ENCODE peak calls at places on chromosomes 3 and 15, in eight cellular contexts. V is fibroblast of lung, X is cardiac muscle cell, E is upper lobe of right lung, T is right cardiac atrium, A is RWPE2, N is IMR-90, G is body of pancreas. I is an unnamed sample.

GRCh38 chr15:50046868-50047267 is 72.2 kb downstream of the ATP8B4 start:
- DNase-seq in V (peak; percentile 78), X (no peak), E (no peak), T (no peak), A (no peak), N (peak; percentile 47), G (no peak), I (peak; percentile 76)

GRCh38 chr15:84645496-84645895 is 8.6 kb downstream of the WDR73 start:
- DNase-seq in V (no peak), X (no peak), E (no peak), T (no peak), A (no peak), N (no peak), G (no peak), I (no peak)

GRCh38 chr3:133209871-133210550 is 171.8 kb downstream of the TMEM108 start:
- DNase-seq in V (peak; percentile 61), X (peak; percentile 72), E (no peak), T (no peak), A (no peak), N (peak; percentile 27), G (no peak), I (peak; percentile 15)

GRCh38 chr15:41894791-41895463 is 1.1 kb upstream of the SPTBN5 start:
- DNase-seq in V (peak; percentile 83), X (peak; percentile 75), E (peak; percentile 87), T (peak; percentile 93), A (peak; percentile 97), N (peak; percentile 78), G (peak; percentile 82), I (peak; percentile 94)

GRCh38 chr3:51581529-51581928 is 43.0 kb downstream of the RAD54L2 start:
- DNase-seq in V (peak; percentile 13), X (peak; percentile 21), E (no peak), T (no peak), A (no peak), N (peak; percentile 48), G (no peak), I (peak; percentile 54)

GRCh38 chr3:94617312-94617711 is 554.5 kb downstream of the NSUN3 start:
- DNase-seq in V (no peak), X (no peak), E (no peak), T (no peak), A (no peak), N (no peak), G (no peak), I (no peak)

GRCh38 chr15:81296218-81296617 is 27.7 kb downstream of the STARD5 start:
- DNase-seq in V (no peak), X (no peak), E (no peak), T (no peak), A (no peak), N (no peak), G (no peak), I (no peak)

GRCh38 chr15:47718474-47719440 is 1.5 kb downstream of the SEMA6D start:
- DNase-seq in V (peak; percentile 15), X (peak; percentile 8), E (peak; percentile 59), T (peak; percentile 53), A (no peak), N (peak; percentile 54), G (peak; percentile 25), I (peak; percentile 39)

GRCh38 chr3:194575484-194576210 is 57.6 kb downstream of the TMEM44 start:
- DNase-seq in V (peak; percentile 70), X (peak; percentile 98), E (no peak), T (peak; percentile 76), A (no peak), N (peak; percentile 64), G (no peak), I (peak; percentile 87)

GRCh38 chr15:31392761-31393401 is 66.2 kb downstream of the KLF13 start:
- DNase-seq in V (no peak), X (peak; percentile 56), E (no peak), T (peak; percentile 77), A (no peak), N (no peak), G (peak; percentile 60), I (peak; percentile 41)

GRCh38 chr3:100910986-100911385 is 82.2 kb downstream of the ABI3BP start:
- DNase-seq in V (peak; percentile 44), X (no peak), E (no peak), T (no peak), A (no peak), N (no peak), G (no peak), I (no peak)

GRCh38 chr3:186209810-186210752 is 101.2 kb upstream of the ETV5 start:
- DNase-seq in V (peak; percentile 82), X (peak; percentile 79), E (peak; percentile 72), T (peak; percentile 77), A (no peak), N (peak; percentile 72), G (peak; percentile 73), I (peak; percentile 80)

GRCh38 chr3:128274837-128275236 is 121.6 kb downstream of the EEFSEC start:
- DNase-seq in V (peak; percentile 97), X (peak; percentile 91), E (no peak), T (no peak), A (peak; percentile 83), N (peak; percentile 96), G (no peak), I (peak; percentile 68)

GRCh38 chr3:56277236-56277635 is 191.0 kb downstream of the ERC2 start:
- DNase-seq in V (no peak), X (no peak), E (no peak), T (no peak), A (no peak), N (no peak), G (no peak), I (no peak)

GRCh38 chr3:45864760-45865567 is 21.4 kb upstream of the CCR9 start:
- DNase-seq in V (no peak), X (no peak), E (no peak), T (no peak), A (no peak), N (no peak), G (no peak), I (no peak)

GRCh38 chr15:43948691-43949325 is 122.0 kb downstream of the WDR76 start:
- DNase-seq in V (peak; percentile 31), X (no peak), E (no peak), T (no peak), A (no peak), N (peak; percentile 28), G (no peak), I (no peak)

GRCh38 chr3:38925351-38925750 is 109.3 kb upstream of the SCN10A start:
- DNase-seq in V (no peak), X (no peak), E (no peak), T (no peak), A (no peak), N (no peak), G (no peak), I (no peak)
- H3K9me3 ChIP-seq in V (no peaks in the 10 kb centered on the region), X (no peaks in the 10 kb centered on the region), E (no peaks in the 10 kb centered on the region), T (no peaks in the 10 kb centered on the region), A (no peaks in the 10 kb centered on the region), N (no peaks in the 10 kb centered on the region), G (no peaks in the 10 kb centered on the region), I (no peaks in the 10 kb centered on the region)

GRCh38 chr3:149828390-149828789 is 15.4 kb downstream of the RNF13 start:
- DNase-seq in V (no peak), X (no peak), E (no peak), T (no peak), A (no peak), N (no peak), G (no peak), I (no peak)

GRCh38 chr3:149832086-149832485 is 19.1 kb downstream of the RNF13 start:
- DNase-seq in V (peak; percentile 36), X (no peak), E (no peak), T (no peak), A (no peak), N (peak; percentile 53), G (no peak), I (peak; percentile 67)

GRCh38 chr3:149831321-149831720 is 18.3 kb downstream of the RNF13 start:
- DNase-seq in V (no peak), X (no peak), E (no peak), T (no peak), A (no peak), N (no peak), G (no peak), I (no peak)

GRCh38 chr3:149830902-149831301 is 17.9 kb downstream of the RNF13 start:
- DNase-seq in V (no peak), X (no peak), E (no peak), T (no peak), A (no peak), N (no peak), G (no peak), I (no peak)

DNA sequence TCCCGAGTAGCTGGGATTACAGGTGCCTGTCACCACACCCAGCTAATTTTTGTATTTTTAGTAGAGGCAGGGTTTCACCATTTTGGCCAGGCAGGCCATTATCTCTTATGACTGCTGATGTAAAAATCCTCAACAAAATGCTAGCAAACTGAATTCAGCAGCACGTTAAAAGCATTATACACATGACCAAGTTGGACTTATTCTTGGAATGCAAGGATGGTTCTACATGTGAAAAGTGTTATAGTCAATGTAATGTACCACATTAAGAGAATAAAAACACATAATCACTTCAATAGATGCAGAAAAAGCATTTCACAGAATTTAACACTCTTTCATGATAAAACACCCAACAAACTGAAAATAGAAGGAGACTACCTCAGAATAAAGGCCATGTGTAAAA is 20.2 kb downstream of the RNF13 start:
- DNase-seq in V (no peak), X (no peak), E (no peak), T (no peak), A (no peak), N (no peak), G (no peak), I (peak; percentile 24)
- H3K9me3 ChIP-seq in V (no peaks in the 10 kb centered on the region), X (peaks cover 3% of the 10 kb centered on the region), E (peaks cover 9% of the 10 kb centered on the region), T (peaks cover 2% of the 10 kb centered on the region), A (peaks cover 34% of the 10 kb centered on the region), N (peaks cover 12% of the 10 kb centered on the region), G (no peaks in the 10 kb centered on the region), I (peaks cover 3% of the 10 kb centered on the region)

DNA sequence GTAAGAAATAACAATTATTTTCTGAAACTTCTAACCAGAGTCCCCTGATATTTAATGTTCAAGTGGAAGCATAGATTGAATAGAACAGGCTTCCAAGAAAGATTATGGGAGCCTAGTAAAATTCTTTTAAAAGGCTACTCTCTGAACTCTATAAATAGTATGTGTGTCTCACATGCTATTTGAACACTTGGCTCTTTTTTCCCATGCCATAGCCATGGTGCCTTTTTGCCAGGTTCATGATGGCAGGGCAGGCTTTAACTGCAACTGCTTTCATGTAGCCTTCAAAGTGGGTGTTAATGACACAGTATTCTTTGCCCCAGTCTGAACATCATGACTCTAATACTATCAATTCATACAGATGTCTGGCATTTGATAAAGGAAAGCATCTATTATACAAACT is 23.0 kb upstream of the STRIT1 start:
- DNase-seq in V (no peak), X (no peak), E (no peak), T (no peak), A (no peak), N (no peak), G (no peak), I (no peak)
- H3K9me3 ChIP-seq in V (no peaks in the 10 kb centered on the region), X (no peaks in the 10 kb centered on the region), E (no peaks in the 10 kb centered on the region), T (no peaks in the 10 kb centered on the region), A (no peaks in the 10 kb centered on the region), N (no peaks in the 10 kb centered on the region), G (no peaks in the 10 kb centered on the region), I (no peaks in the 10 kb centered on the region)

GRCh38 chr3:176415896-176416295 is 781.4 kb downstream of the TBL1XR1 start:
- DNase-seq in V (no peak), X (no peak), E (no peak), T (no peak), A (no peak), N (no peak), G (no peak), I (no peak)

DNA sequence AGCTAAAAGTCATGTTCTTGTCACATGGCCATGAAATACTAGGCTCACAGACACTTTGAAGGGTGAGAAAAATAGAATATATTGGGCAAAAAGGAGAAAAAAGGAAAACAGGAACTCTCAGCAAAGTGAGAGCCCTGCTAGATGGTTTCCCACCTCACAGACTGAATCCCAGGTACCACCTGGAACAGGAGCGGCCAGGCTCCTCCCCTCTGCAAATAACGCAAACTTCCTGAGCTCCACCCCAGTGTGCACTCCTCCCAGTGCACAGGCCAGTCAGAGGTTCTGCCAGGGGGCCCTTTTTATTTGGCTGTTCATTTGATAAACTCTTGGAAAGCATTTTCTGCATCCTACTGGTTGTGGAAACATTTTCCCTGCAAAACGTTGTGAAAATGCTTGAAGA is 780.4 kb downstream of the TBL1XR1 start:
- DNase-seq in V (no peak), X (no peak), E (no peak), T (no peak), A (no peak), N (no peak), G (no peak), I (no peak)
- H3K9me3 ChIP-seq in V (no peaks in the 10 kb centered on the region), X (no peaks in the 10 kb centered on the region), E (no peaks in the 10 kb centered on the region), T (no peaks in the 10 kb centered on the region), A (no peaks in the 10 kb centered on the region), N (no peaks in the 10 kb centered on the region), G (no peaks in the 10 kb centered on the region), I (no peaks in the 10 kb centered on the region)